ENCODE peak calls at places on chromosomes 12 and 14, in ten cellular contexts. C, S, Q, B, A, R, N, E, O and L are unnamed samples.

GRCh38 chr12:57127710-57128518 is at the start of gene LRP1:
- DNase-seq in C (peak), S (peak), Q (peak), B (peak), A (peak), R (peak), N (peak), E (peak), O (peak), L (peak)

GRCh38 chr12:52980096-52980694 is 26.1 kb upstream of the EIF4B start:
- DNase-seq in C (no peak), S (no peak), Q (no peak), B (no peak), A (no peak), R (no peak), N (no peak), E (no peak), O (no peak), L (no peak)

GRCh38 chr12:70609739-70610491 is 27.3 kb downstream of the PTPRB start:
- DNase-seq in C (peak), S (peak), Q (peak), B (peak), A (peak), R (peak), N (peak), E (peak), O (no peak), L (peak)

GRCh38 chr12:1047898-1048660 is 57.1 kb downstream of the ERC1 start:
- DNase-seq in C (no peak), S (no peak), Q (no peak), B (no peak), A (peak), R (no peak), N (no peak), E (no peak), O (no peak), L (peak)

GRCh38 chr12:106790020-106790419 is 15.5 kb downstream of the RIC8B start:
- DNase-seq in C (no peak), S (peak), Q (no peak), B (no peak), A (no peak), R (no peak), N (no peak), E (no peak), O (no peak), L (no peak)

GRCh38 chr14:95407342-95407741 is 87.6 kb upstream of the CLMN start:
- DNase-seq in C (no peak), S (no peak), Q (no peak), B (no peak), A (no peak), R (no peak), N (no peak), E (no peak), O (no peak), L (no peak)

GRCh38 chr14:28774764-28775738 is 8.5 kb downstream of the FOXG1 start:
- DNase-seq in C (no peak), S (no peak), Q (no peak), B (no peak), A (no peak), R (no peak), N (no peak), E (no peak), O (no peak), L (no peak)

GRCh38 chr12:107775093-107775721 is 703 bp downstream of the ASCL4 start:
- DNase-seq in C (no peak), S (no peak), Q (no peak), B (peak), A (no peak), R (no peak), N (peak), E (no peak), O (no peak), L (no peak)

GRCh38 chr12:85765443-85765842 is 70.8 kb downstream of the RASSF9 start:
- DNase-seq in C (no peak), S (peak), Q (no peak), B (no peak), A (no peak), R (no peak), N (no peak), E (peak), O (no peak), L (no peak)

GRCh38 chr12:121668750-121669524 is 517 bp downstream of the MORN3 start:
- DNase-seq in C (no peak), S (no peak), Q (peak), B (peak), A (peak), R (peak), N (peak), E (peak), O (peak), L (peak)

GRCh38 chr14:89015016-89015415 is 190.6 kb downstream of the TTC8 start:
- DNase-seq in C (no peak), S (no peak), Q (no peak), B (no peak), A (peak), R (no peak), N (no peak), E (no peak), O (no peak), L (no peak)

GRCh38 chr12:75701859-75702258 is 190.4 kb upstream of the KRR1 start:
- DNase-seq in C (no peak), S (no peak), Q (no peak), B (no peak), A (no peak), R (no peak), N (no peak), E (no peak), O (no peak), L (no peak)

GRCh38 chr14:80698974-80699373 is 242.6 kb downstream of the CEP128 start:
- DNase-seq in C (no peak), S (no peak), Q (no peak), B (no peak), A (no peak), R (no peak), N (no peak), E (no peak), O (no peak), L (no peak)

GRCh38 chr12:31732926-31733548 is 4.2 kb upstream of the AMN1 start:
- DNase-seq in C (no peak), S (peak), Q (no peak), B (no peak), A (peak), R (no peak), N (no peak), E (peak), O (no peak), L (peak)

GRCh38 chr14:105224845-105225585 is 23.3 kb upstream of the BTBD6 start:
- DNase-seq in C (no peak), S (no peak), Q (no peak), B (no peak), A (no peak), R (no peak), N (no peak), E (no peak), O (no peak), L (no peak)

GRCh38 chr14:22303589-22304195 is 285.3 kb downstream of the DAD1 start:
- DNase-seq in C (no peak), S (no peak), Q (no peak), B (no peak), A (peak), R (no peak), N (no peak), E (no peak), O (no peak), L (peak)

GRCh38 chr12:7131502-7131866 is 1.3 kb downstream of the CLSTN3 start:
- DNase-seq in C (no peak), S (no peak), Q (no peak), B (no peak), A (no peak), R (no peak), N (no peak), E (no peak), O (no peak), L (no peak)

GRCh38 chr14:102525213-102526143 is 15.9 kb upstream of the ANKRD9 start:
- DNase-seq in C (no peak), S (peak), Q (peak), B (no peak), A (peak), R (peak), N (no peak), E (no peak), O (peak), L (no peak)

GRCh38 chr14:23551266-23552028 is at the start of gene ZFHX2:
- DNase-seq in C (peak), S (peak), Q (peak), B (peak), A (peak), R (peak), N (peak), E (peak), O (peak), L (peak)

GRCh38 chr14:82725188-82725587 is 1191.5 kb upstream of the SEL1L start:
- DNase-seq in C (no peak), S (peak), Q (no peak), B (no peak), A (peak), R (no peak), N (no peak), E (no peak), O (no peak), L (no peak)

GRCh38 chr12:46557539-46558373 is 185.2 kb upstream of the SLC38A2 start:
- DNase-seq in C (no peak), S (peak), Q (no peak), B (no peak), A (peak), R (no peak), N (no peak), E (no peak), O (no peak), L (no peak)

GRCh38 chr14:34498684-34499412 is 36.8 kb upstream of the SPTSSA start:
- DNase-seq in C (no peak), S (peak), Q (peak), B (no peak), A (peak), R (peak), N (no peak), E (peak), O (no peak), L (peak)
- TF ChIP-seq CTCF in C (no peak), S (peak), Q (peak), B (no peak), A (peak), R (peak), N (no peak), E (peak), O (no peak), L (no peak)

GRCh38 chr12:128843538-128843937 is 9.7 kb upstream of the GLT1D1 start:
- DNase-seq in C (no peak), S (no peak), Q (no peak), B (no peak), A (no peak), R (no peak), N (no peak), E (no peak), O (no peak), L (no peak)

GRCh38 chr12:128842579-128842978 is 10.7 kb upstream of the GLT1D1 start:
- DNase-seq in C (no peak), S (no peak), Q (no peak), B (no peak), A (no peak), R (no peak), N (no peak), E (no peak), O (no peak), L (no peak)

GRCh38 chr12:128840862-128841468 is 12.3 kb upstream of the GLT1D1 start:
- DNase-seq in C (no peak), S (no peak), Q (peak), B (no peak), A (no peak), R (no peak), N (no peak), E (no peak), O (peak), L (no peak)

GRCh38 chr12:128848371-128848770 is 4.9 kb upstream of the GLT1D1 start:
- DNase-seq in C (no peak), S (no peak), Q (no peak), B (no peak), A (no peak), R (no peak), N (no peak), E (no peak), O (no peak), L (no peak)

DNA sequence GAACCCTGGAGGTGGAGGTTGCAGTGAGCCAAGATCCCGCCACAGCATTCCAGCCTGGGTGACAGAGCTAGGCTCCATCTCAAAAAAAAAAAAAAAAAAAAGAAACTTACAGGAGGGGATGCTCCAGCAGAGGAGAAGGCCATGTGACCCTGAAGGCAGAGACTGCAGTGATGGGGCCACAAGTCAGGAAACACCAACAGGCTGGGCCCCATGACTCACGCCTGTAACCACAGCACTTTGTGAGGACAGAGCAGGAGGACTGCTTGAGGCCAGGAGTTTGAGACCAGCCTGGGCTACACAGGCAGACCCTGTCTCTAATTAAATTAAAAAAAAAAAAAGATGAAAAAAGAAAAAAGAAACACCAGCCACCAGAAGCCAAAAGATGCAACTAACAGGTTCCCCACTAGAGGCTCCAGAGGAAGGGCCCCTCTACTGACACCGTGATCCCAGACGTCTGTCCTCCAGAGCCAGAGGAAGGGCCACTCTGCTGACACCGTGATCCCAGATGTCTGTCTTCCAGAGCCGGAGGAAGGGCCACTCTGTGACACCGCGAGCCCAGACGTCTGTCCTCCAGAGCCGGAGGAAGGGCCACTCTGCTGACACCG is 9.1 kb upstream of the GLT1D1 start:
- DNase-seq in C (no peak), S (no peak), Q (no peak), B (no peak), A (no peak), R (no peak), N (no peak), E (no peak), O (no peak), L (no peak)
- TF ChIP-seq CTCF in C (no peak), S (no peak), Q (no peak), B (no peak), A (no peak), R (no peak), N (no peak), E (no peak), O (peak), L (no peak)

DNA sequence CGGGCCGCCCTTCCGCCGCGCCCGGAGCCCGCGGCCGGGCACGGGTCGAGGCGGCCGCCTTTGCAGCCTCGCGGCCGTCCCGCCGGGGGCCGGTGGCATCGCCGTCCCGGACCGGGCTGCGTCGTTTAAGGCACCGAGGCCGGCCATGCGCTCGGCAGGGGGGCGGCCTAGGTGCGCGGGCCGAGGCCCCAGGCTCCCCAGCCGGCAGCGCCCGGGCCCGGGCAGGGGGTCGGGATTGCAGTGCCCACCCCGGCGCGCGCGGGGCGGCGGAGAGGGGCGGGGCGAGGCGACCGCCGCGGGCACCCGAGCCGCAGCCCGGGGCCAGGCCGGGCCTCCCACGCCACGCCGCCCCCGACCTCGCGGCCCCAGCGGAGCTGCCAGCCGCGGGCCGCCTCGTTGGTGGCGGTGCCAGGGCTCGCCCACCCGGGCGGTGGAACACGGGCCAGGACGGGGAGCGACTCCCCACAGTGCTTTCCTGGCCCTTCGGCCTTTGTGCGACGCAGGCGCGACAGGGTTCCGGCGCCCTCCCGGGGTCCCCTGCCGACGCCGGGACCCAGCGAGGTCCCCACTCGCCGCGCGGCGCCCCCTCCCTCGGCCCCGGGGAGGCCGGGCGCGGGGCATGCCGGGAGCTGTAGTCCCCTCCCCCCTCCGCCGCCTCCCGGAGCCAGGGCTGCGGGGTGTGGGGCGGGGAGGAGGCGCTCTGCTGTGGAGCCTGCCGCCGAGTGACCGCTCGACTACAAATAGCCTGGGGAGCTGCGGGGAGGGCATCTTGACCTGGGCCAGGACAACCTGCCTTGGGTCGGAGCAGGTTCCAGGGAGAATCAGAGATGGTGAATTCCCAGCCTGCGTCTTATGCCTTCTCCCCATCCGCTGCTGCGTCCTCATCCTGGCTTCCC is 769 bp downstream of the FKBP4 start:
- DNase-seq in C (peak), S (no peak), Q (peak), B (peak), A (peak), R (peak), N (peak), E (peak), O (peak), L (peak)
- TF ChIP-seq CTCF in C (no peak), S (no peak), Q (no peak), B (no peak), A (no peak), R (no peak), N (no peak), E (no peak), O (no peak), L (no peak)

DNA sequence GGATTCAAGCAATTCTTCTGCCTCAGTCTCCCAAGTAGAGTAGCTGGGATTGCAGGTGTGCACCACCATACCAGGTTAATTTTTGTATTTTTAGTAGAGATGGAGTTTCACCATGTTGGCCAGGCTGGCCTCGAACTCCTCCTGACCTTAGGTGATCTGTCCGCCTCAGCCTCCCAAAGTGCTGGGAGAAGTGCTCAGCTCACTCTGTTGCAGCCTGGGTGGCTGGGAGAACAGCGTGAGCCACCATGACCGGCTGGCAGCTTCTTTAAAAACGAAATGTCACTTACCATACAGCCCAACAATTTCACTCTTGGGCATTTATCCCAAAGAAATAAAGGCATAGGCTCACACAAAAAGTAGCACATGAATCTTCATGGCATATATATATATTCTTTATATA is 4.8 kb upstream of the CFAP73 start:
- DNase-seq in C (no peak), S (no peak), Q (no peak), B (no peak), A (no peak), R (no peak), N (no peak), E (no peak), O (no peak), L (no peak)
- TF ChIP-seq CTCF in C (no peak), S (no peak), Q (no peak), B (no peak), A (no peak), R (no peak), N (no peak), E (no peak), O (no peak), L (no peak)

GRCh38 chr12:41167701-41168100 is 20.4 kb upstream of the PDZRN4 start:
- DNase-seq in C (no peak), S (no peak), Q (no peak), B (no peak), A (no peak), R (no peak), N (no peak), E (no peak), O (no peak), L (no peak)
- TF ChIP-seq CTCF in C (no peak), S (no peak), Q (no peak), B (no peak), A (no peak), R (no peak), N (no peak), E (no peak), O (no peak), L (no peak)

DNA sequence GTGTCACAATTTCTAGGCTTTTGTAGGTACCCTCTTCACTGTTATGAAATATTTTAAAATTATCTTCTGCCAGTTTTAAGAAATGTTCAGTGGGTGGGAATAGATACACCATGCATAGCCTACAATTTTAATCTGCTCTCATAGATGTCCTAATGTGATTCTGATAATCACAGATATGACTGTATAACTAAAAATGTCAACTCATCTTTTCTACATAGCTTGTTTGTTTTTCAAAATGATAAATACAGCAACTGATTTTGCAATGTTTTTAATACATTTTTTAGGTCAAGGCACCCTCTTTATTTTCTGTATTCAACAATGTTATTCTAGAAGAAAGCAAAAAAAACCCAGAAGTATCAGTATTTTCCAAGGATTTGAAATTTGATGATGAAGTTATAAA is 61.6 kb downstream of the LRRC9 start:
- DNase-seq in C (no peak), S (no peak), Q (no peak), B (no peak), A (no peak), R (no peak), N (no peak), E (no peak), O (no peak), L (no peak)
- TF ChIP-seq CTCF in C (no peak), S (no peak), Q (no peak), B (no peak), A (no peak), R (no peak), N (no peak), E (no peak), O (no peak), L (no peak)

GRCh38 chr14:68462683-68463082 is 330.2 kb downstream of the ZFP36L1 start:
- DNase-seq in C (no peak), S (no peak), Q (no peak), B (no peak), A (no peak), R (no peak), N (no peak), E (no peak), O (no peak), L (no peak)
- TF ChIP-seq CTCF in C (no peak), S (no peak), Q (no peak), B (no peak), A (peak), R (no peak), N (no peak), E (no peak), O (no peak), L (no peak)